ENCODE peak calls at places on chromosomes 5 and 9, in six cellular contexts. X is PC-3, Q is heart left ventricle, H is neuronal stem cell, F is K562, B is endodermal cell. T is an unnamed sample.
A peak's percentile ranks its signal among the peaks of the same experiment; 100 is the strongest.

GRCh38 chr5:134090482-134090881 is 24.0 kb upstream of the TCF7 start:
- DNase-seq in B (no peak), F (no peak), X (no peak), Q (no peak), H (no peak), T (no peak)

GRCh38 chr9:95989304-95989703 is 113.8 kb downstream of the ERCC6L2 start:
- DNase-seq in B (no peak), X (peak; percentile 57), H (no peak), F (no peak), Q (no peak), T (no peak)

GRCh38 chr9:109117856-109118801 is 1.6 kb downstream of the TMEM245 start:
- DNase-seq in Q (no peak), B (no peak), H (no peak), F (peak; percentile 89), X (peak; percentile 88), T (no peak)

GRCh38 chr9:6759114-6759977 is 1.6 kb downstream of the KDM4C start:
- DNase-seq in X (peak; percentile 74), H (no peak), B (no peak), F (no peak), Q (no peak), T (no peak)

GRCh38 chr9:109975574-109976327 is 195.8 kb downstream of the PALM2AKAP2 start:
- DNase-seq in F (no peak), B (peak; percentile 6), X (no peak), Q (no peak), H (no peak), T (no peak)

GRCh38 chr9:26946753-26947727 is at the start of gene PLAA:
- DNase-seq in F (peak; percentile 62), H (peak; percentile 85), B (peak; percentile 97), X (peak; percentile 85), Q (peak; percentile 93), T (peak; percentile 95)

GRCh38 chr9:104787306-104788015 is 23.5 kb downstream of the NIPSNAP3B start:
- DNase-seq in Q (no peak), F (no peak), B (no peak), X (no peak), H (no peak), T (no peak)

GRCh38 chr9:131461166-131461565 is 41.6 kb upstream of the POMT1 start:
- DNase-seq in B (no peak), X (no peak), H (no peak), F (no peak), Q (no peak), T (no peak)

GRCh38 chr5:142432961-142433360 is 108.1 kb upstream of the SPRY4 start:
- DNase-seq in H (no peak), B (peak; percentile 60), F (no peak), X (no peak), Q (no peak), T (no peak)

GRCh38 chr5:15627647-15628046 is 127.7 kb downstream of the FBXL7 start:
- DNase-seq in B (no peak), H (no peak), Q (no peak), F (no peak), X (no peak), T (no peak)

GRCh38 chr5:12270914-12271313 is 366.7 kb upstream of the CTNND2 start:
- DNase-seq in H (no peak), B (no peak), F (no peak), Q (no peak), X (no peak), T (no peak)
- H3K9me3 ChIP-seq in H (no peaks in the 10 kb centered on the region), B (no peaks in the 10 kb centered on the region), F (peaks cover 2% of the 10 kb centered on the region), Q (no peaks in the 10 kb centered on the region), X (no peaks in the 10 kb centered on the region), T (no peaks in the 10 kb centered on the region)

GRCh38 chr5:175148773-175149172 is 295.2 kb downstream of the DRD1 start:
- DNase-seq in F (no peak), Q (no peak), B (no peak), H (no peak), X (no peak), T (no peak)
- H3K9me3 ChIP-seq in F (no peaks in the 10 kb centered on the region), Q (peaks cover 8% of the 10 kb centered on the region), B (peaks cover 38% of the 10 kb centered on the region), H (no peaks in the 10 kb centered on the region), X (no peaks in the 10 kb centered on the region), T (peaks cover 10% of the 10 kb centered on the region)

DNA sequence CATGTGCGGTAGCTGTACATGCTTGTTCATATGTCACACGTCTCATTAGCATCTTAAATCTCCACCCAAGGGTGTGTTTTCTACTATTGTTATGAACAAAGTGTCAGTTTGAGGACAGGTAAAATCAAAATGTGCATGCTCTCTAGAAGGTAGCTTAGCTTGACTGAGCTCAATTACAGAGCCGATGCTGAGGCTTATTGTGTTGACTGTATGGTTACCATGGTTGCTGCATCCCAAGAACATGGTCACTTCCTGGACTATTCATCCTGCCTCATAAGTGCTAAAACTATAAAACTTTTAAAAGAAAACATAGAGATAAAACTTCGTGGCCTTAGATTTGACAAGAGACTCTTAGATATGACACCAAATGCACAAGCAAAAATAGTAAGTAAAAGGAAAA is 426.1 kb upstream of the CTNND2 start:
- DNase-seq in B (peak; percentile 45), H (no peak), X (peak; percentile 18), F (no peak), Q (no peak), T (no peak)
- H3K9me3 ChIP-seq in B (peaks cover 30% of the 10 kb centered on the region), H (no peaks in the 10 kb centered on the region), X (no peaks in the 10 kb centered on the region), F (no peaks in the 10 kb centered on the region), Q (no peaks in the 10 kb centered on the region), T (no peaks in the 10 kb centered on the region)

GRCh38 chr9:117188394-117188793 is 226.5 kb downstream of the ASTN2 start:
- DNase-seq in X (no peak), F (no peak), Q (no peak), B (no peak), H (no peak), T (no peak)
- H3K9me3 ChIP-seq in X (no peaks in the 10 kb centered on the region), F (no peaks in the 10 kb centered on the region), Q (no peaks in the 10 kb centered on the region), B (no peaks in the 10 kb centered on the region), H (no peaks in the 10 kb centered on the region), T (no peaks in the 10 kb centered on the region)

GRCh38 chr9:138007566-138008080 is 130.0 kb downstream of the CACNA1B start:
- DNase-seq in Q (peak; percentile 31), H (no peak), X (no peak), B (no peak), F (no peak), T (peak; percentile 50)

GRCh38 chr9:138010274-138010800 is 132.8 kb downstream of the CACNA1B start:
- DNase-seq in B (no peak), F (peak; percentile 3), X (no peak), Q (peak; percentile 37), H (no peak), T (no peak)

GRCh38 chr9:138008081-138008841 is 130.7 kb downstream of the CACNA1B start:
- DNase-seq in Q (peak; percentile 47), B (peak; percentile 36), H (no peak), F (no peak), X (no peak), T (peak; percentile 53)

GRCh38 chr9:138009456-138010273 is 132.1 kb downstream of the CACNA1B start:
- DNase-seq in Q (peak; percentile 45), X (no peak), B (peak; percentile 32), F (peak; percentile 3), H (no peak), T (peak; percentile 60)

DNA sequence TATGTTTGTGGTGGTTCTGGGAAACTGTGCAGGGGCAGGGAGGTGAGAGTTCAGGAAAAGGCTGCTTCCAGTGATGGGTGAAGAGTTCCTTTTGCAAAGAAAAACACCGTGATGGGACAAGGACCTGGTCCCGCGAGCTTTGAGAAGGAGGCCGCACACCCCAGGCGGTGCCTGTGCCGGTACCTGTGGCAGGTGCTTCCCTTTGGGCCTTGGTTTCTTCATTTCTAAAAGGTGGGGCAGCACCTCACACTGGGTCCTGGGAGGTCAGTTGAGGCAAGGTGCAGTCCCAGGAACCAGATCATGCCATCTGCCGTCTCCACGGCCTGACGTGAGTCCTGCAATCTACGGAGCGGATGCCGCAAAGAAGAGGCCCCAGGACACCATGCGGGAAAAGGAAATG is 131.4 kb downstream of the CACNA1B start:
- DNase-seq in H (no peak), F (no peak), Q (no peak), X (no peak), B (peak; percentile 32), T (no peak)
- H3K9me3 ChIP-seq in H (no peaks in the 10 kb centered on the region), F (no peaks in the 10 kb centered on the region), Q (no peaks in the 10 kb centered on the region), X (no peaks in the 10 kb centered on the region), B (peaks cover 6% of the 10 kb centered on the region), T (no peaks in the 10 kb centered on the region)

GRCh38 chr9:13386935-13387667 is 107.6 kb upstream of the MPDZ start:
- DNase-seq in Q (no peak), X (no peak), H (no peak), F (no peak), B (no peak), T (no peak)
- H3K9me3 ChIP-seq in Q (no peaks in the 10 kb centered on the region), X (no peaks in the 10 kb centered on the region), H (peaks cover 19% of the 10 kb centered on the region), F (no peaks in the 10 kb centered on the region), B (peaks cover 8% of the 10 kb centered on the region), T (no peaks in the 10 kb centered on the region)

GRCh38 chr5:171315386-171315891 is 6.4 kb downstream of the TLX3 start:
- DNase-seq in F (no peak), X (no peak), H (no peak), B (no peak), Q (no peak), T (no peak)
- H3K9me3 ChIP-seq in F (no peaks in the 10 kb centered on the region), X (no peaks in the 10 kb centered on the region), H (no peaks in the 10 kb centered on the region), B (no peaks in the 10 kb centered on the region), Q (no peaks in the 10 kb centered on the region), T (no peaks in the 10 kb centered on the region)

DNA sequence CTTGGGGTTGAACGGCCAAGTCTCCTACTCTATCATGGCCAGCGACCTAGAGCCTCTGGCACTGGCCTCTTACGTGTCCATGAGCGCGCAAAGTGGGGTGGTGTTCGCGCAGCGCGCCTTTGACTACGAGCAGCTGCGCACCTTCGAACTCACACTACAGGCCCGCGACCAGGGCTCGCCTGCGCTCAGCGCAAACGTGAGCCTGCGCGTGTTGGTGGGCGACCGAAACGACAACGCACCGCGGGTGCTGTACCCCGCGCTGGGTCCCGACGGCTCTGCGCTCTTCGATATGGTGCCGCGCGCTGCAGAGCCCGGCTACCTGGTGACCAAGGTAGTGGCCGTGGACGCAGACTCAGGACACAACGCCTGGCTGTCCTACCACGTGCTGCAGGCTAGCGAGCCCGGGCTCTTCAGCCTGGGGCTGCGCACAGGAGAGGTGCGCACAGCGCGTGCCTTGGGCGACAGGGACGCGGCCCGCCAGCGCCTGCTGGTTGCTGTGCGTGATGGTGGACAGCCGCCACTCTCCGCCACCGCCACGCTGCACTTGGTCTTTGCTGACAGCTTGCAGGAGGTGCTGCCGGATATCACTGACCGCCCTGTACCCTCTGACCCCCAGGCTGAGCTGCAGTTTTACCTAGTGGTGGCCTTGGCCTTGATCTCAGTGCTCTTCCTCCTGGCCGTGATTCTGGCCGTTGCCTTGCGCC is 2.0 kb downstream of the PCDHGB5 start:
- DNase-seq in B (no peak), F (no peak), H (no peak), X (no peak), Q (no peak), T (no peak)
- H3K9me3 ChIP-seq in B (peaks cover 57% of the 10 kb centered on the region), F (peaks cover 2% of the 10 kb centered on the region), H (peaks cover 74% of the 10 kb centered on the region), X (peaks cover 7% of the 10 kb centered on the region), Q (peaks cover 55% of the 10 kb centered on the region), T (peaks cover 63% of the 10 kb centered on the region)

GRCh38 chr5:61440086-61440485 is 108.0 kb downstream of the ZSWIM6 start:
- DNase-seq in B (no peak), X (no peak), F (no peak), H (no peak), Q (no peak), T (no peak)
- H3K9me3 ChIP-seq in B (peaks cover 45% of the 10 kb centered on the region), X (no peaks in the 10 kb centered on the region), F (peaks cover 6% of the 10 kb centered on the region), H (peaks cover 42% of the 10 kb centered on the region), Q (no peaks in the 10 kb centered on the region), T (no peaks in the 10 kb centered on the region)